ENCODE peak calls at places on chromosomes 7 and 10, in nine cellular contexts. Q is kidney glomerular epithelial cell; I is amniotic stem cell; N is activated gamma-delta T cell treated with Interleukin-2 at 50 U/mL for 16 hours; G is EL; J is activated CD4-positive, CD25-positive, alpha-beta regulatory T cell; P is A172; W is activated CD4-positive, alpha-beta T cell treated with anti-CD3 and anti-CD28 coated beads for 24 hours; F is adrenal gland. B is an unnamed sample.

GRCh38 chr10:95441547-95441923 is 119.6 kb downstream of the SORBS1 start:
- DNase-seq in J (no peak), Q (no peak), F (no peak), I (no peak), G (no peak), W (no peak), N (no peak), P (no peak), B (no peak)

GRCh38 chr7:31696270-31696669 is 9.3 kb downstream of the PPP1R17 start:
- DNase-seq in J (no peak), F (no peak), P (no peak), W (no peak), Q (no peak), G (no peak), I (no peak), N (no peak), B (no peak)

GRCh38 chr7:104823177-104823576 is 190.8 kb upstream of the KMT2E start:
- DNase-seq in P (no peak), G (no peak), Q (no peak), I (no peak), W (no peak), F (no peak), J (no peak), N (no peak), B (no peak)

GRCh38 chr10:114131094-114131493 is 42.9 kb downstream of the CCDC186 start:
- DNase-seq in I (no peak), F (no peak), J (no peak), Q (no peak), W (no peak), N (no peak), P (no peak), G (no peak), B (no peak)

GRCh38 chr7:106542550-106543220 is 118.3 kb downstream of the CCDC71L start:
- DNase-seq in N (peak), Q (peak), P (peak), I (peak), G (peak), W (peak), F (peak), J (no peak), B (peak)

GRCh38 chr7:36034020-36034419 is 119.0 kb upstream of the EEPD1 start:
- DNase-seq in P (peak), G (peak), W (no peak), I (no peak), Q (no peak), J (no peak), F (no peak), N (no peak), B (no peak)

GRCh38 chr7:11716185-11716584 is 115.8 kb downstream of the THSD7A start:
- DNase-seq in F (peak), N (no peak), P (peak), G (no peak), W (no peak), Q (peak), I (no peak), J (no peak), B (no peak)

GRCh38 chr7:103851357-103851756 is 138.1 kb downstream of the RELN start:
- DNase-seq in F (no peak), Q (no peak), P (no peak), N (no peak), J (no peak), G (peak), I (no peak), W (no peak), B (no peak)

GRCh38 chr10:5043716-5044115 is 40.1 kb upstream of the AKR1C2 start:
- DNase-seq in I (no peak), W (no peak), J (no peak), P (no peak), F (no peak), G (no peak), Q (no peak), N (no peak), B (no peak)

GRCh38 chr7:144775735-144776134 is 60.1 kb downstream of the TPK1 start:
- DNase-seq in G (no peak), Q (no peak), I (no peak), W (no peak), F (no peak), N (no peak), P (no peak), J (no peak), B (no peak)

GRCh38 chr7:14888904-14889482 is 13.6 kb downstream of the DGKB start:
- DNase-seq in G (no peak), P (peak), F (no peak), Q (no peak), J (no peak), N (no peak), I (no peak), W (no peak), B (no peak)

GRCh38 chr7:18520450-18521235 is 25.1 kb downstream of the HDAC9 start:
- DNase-seq in P (peak), W (no peak), N (no peak), Q (peak), J (no peak), G (peak), I (no peak), F (no peak), B (no peak)

GRCh38 chr7:138550337-138550736 is 90.3 kb downstream of the TRIM24 start:
- DNase-seq in Q (no peak), P (no peak), J (no peak), F (no peak), N (no peak), I (no peak), G (no peak), W (no peak), B (no peak)

GRCh38 chr10:63812491-63812890 is 291.3 kb downstream of the REEP3 start:
- DNase-seq in Q (no peak), J (no peak), P (no peak), W (no peak), G (no peak), F (no peak), I (no peak), N (no peak), B (no peak)

GRCh38 chr7:19392246-19392645 is 247.0 kb upstream of the FERD3L start:
- DNase-seq in G (peak), W (no peak), Q (peak), P (peak), N (no peak), J (no peak), F (no peak), I (no peak), B (no peak)

GRCh38 chr7:82050792-82051191 is 280.9 kb upstream of the HGF start:
- DNase-seq in J (no peak), N (no peak), G (peak), F (no peak), I (no peak), P (no peak), W (no peak), Q (no peak), B (no peak)

GRCh38 chr10:131874991-131875451 is 25.8 kb upstream of the PPP2R2D start:
- DNase-seq in F (peak), J (no peak), P (peak), G (peak), W (peak), Q (peak), I (peak), N (peak), B (peak)

GRCh38 chr10:43287056-43288007 is 20.5 kb upstream of the RASGEF1A start:
- DNase-seq in J (peak), I (no peak), Q (peak), P (peak), N (peak), G (no peak), W (no peak), F (no peak), B (peak)

GRCh38 chr10:91557540-91558231 is 75.2 kb downstream of the PPP1R3C start:
- DNase-seq in N (no peak), W (no peak), G (no peak), J (no peak), F (no peak), Q (no peak), P (no peak), I (no peak), B (no peak)

GRCh38 chr10:112385143-112385695 is 11.3 kb downstream of the ACSL5 start:
- DNase-seq in F (no peak), I (no peak), G (no peak), N (no peak), J (no peak), Q (no peak), W (no peak), P (no peak), B (no peak)

GRCh38 chr10:30151581-30152389 is 92.4 kb upstream of the JCAD start:
- DNase-seq in I (peak), G (peak), W (no peak), Q (peak), N (no peak), J (no peak), F (peak), P (peak), B (no peak)

GRCh38 chr7:55509322-55509721 is 63.0 kb downstream of the VOPP1 start:
- DNase-seq in G (peak), W (no peak), J (no peak), I (no peak), P (no peak), Q (no peak), N (no peak), F (peak), B (peak)

GRCh38 chr7:44294325-44295069 is 30.9 kb downstream of the CAMK2B start:
- DNase-seq in F (no peak), N (no peak), J (no peak), P (no peak), G (no peak), W (no peak), Q (no peak), I (no peak), B (no peak)

GRCh38 chr7:42197391-42197790 is 39.6 kb downstream of the GLI3 start:
- DNase-seq in F (no peak), I (no peak), Q (peak), N (no peak), J (no peak), W (no peak), G (peak), P (no peak), B (no peak)

GRCh38 chr7:148484486-148484885 is 106.1 kb upstream of the C7orf33 start:
- DNase-seq in Q (no peak), J (no peak), W (no peak), G (no peak), P (no peak), N (no peak), F (no peak), I (no peak), B (no peak)

GRCh38 chr7:30476401-30477145 is 2.0 kb downstream of the NOD1 start:
- DNase-seq in Q (no peak), J (no peak), I (no peak), G (no peak), N (no peak), P (no peak), F (no peak), W (no peak), B (no peak)

GRCh38 chr7:35003679-35004278 is 33.5 kb downstream of the DPY19L1 start:
- DNase-seq in F (peak), G (peak), Q (peak), I (peak), P (peak), W (no peak), J (no peak), N (no peak), B (peak)

GRCh38 chr7:75590373-75591005 is 98.4 kb downstream of the SPDYE5 start:
- DNase-seq in P (no peak), J (no peak), Q (no peak), I (no peak), F (no peak), G (no peak), N (no peak), W (no peak), B (no peak)

GRCh38 chr10:111475720-111476119 is 398.9 kb downstream of the ADRA2A start:
- DNase-seq in I (no peak), F (no peak), G (peak), Q (no peak), N (no peak), J (no peak), W (no peak), P (no peak), B (no peak)

GRCh38 chr7:106767073-106767472 is 98.0 kb upstream of the PIK3CG start:
- DNase-seq in F (no peak), Q (no peak), W (no peak), N (no peak), I (no peak), P (peak), J (no peak), G (peak), B (no peak)

GRCh38 chr7:112069879-112070321 is 136.3 kb downstream of the DOCK4 start:
- DNase-seq in N (no peak), F (no peak), Q (peak), W (no peak), J (no peak), I (no peak), P (peak), G (peak), B (no peak)

GRCh38 chr7:15720849-15721471 is 34.5 kb upstream of the MEOX2 start:
- DNase-seq in I (no peak), G (peak), F (peak), W (no peak), Q (peak), N (no peak), P (peak), J (no peak), B (no peak)

GRCh38 chr7:92881091-92881485 is 44.7 kb upstream of the CDK6 start:
- DNase-seq in W (no peak), J (no peak), P (no peak), Q (no peak), F (no peak), I (no peak), N (no peak), G (no peak), B (no peak)

GRCh38 chr7:33959676-33960075 is 54.3 kb downstream of the BMPER start:
- DNase-seq in I (no peak), G (no peak), F (no peak), Q (no peak), W (no peak), P (no peak), J (no peak), N (no peak), B (no peak)

GRCh38 chr10:44974628-44975431 is 3.8 kb downstream of the DEPP1 start:
- DNase-seq in Q (peak), I (peak), N (peak), P (peak), W (peak), F (peak), G (peak), J (peak), B (peak)

GRCh38 chr7:45217358-45217757 is 59.8 kb downstream of the RAMP3 start:
- DNase-seq in N (no peak), P (no peak), I (no peak), W (no peak), G (peak), F (no peak), Q (no peak), J (no peak), B (no peak)

GRCh38 chr7:28054531-28055160 is 125.9 kb downstream of the JAZF1 start:
- DNase-seq in P (peak), G (no peak), Q (peak), J (no peak), I (no peak), N (no peak), F (no peak), W (no peak), B (no peak)

GRCh38 chr7:28591275-28591674 is 179.0 kb downstream of the CREB5 start:
- DNase-seq in N (no peak), J (no peak), F (no peak), I (no peak), Q (no peak), W (no peak), P (no peak), G (no peak), B (no peak)

B was measured in upper lobe of left lung.